ENCODE peak calls at places on chromosome 4, in ten cellular contexts. A, D, W, N, V, R, Y, G, B and K are unnamed samples.

GRCh38 chr4:184461711-184462110 is 12.6 kb downstream of the IRF2 start:
- DNase-seq in W (no peak), B (no peak), G (no peak), R (no peak), A (no peak), D (no peak), N (no peak), V (no peak), Y (no peak), K (no peak)

GRCh38 chr4:26687728-26688127 is 103.8 kb downstream of the TBC1D19 start:
- DNase-seq in V (no peak), Y (peak), W (peak), N (peak), G (peak), R (no peak), B (peak), D (no peak), A (no peak), K (no peak)

GRCh38 chr4:36427696-36428095 is 146.3 kb downstream of the DTHD1 start:
- DNase-seq in A (no peak), R (no peak), Y (no peak), V (no peak), B (no peak), D (no peak), G (no peak), W (no peak), N (no peak), K (no peak)

GRCh38 chr4:75777589-75777988 is 53.2 kb downstream of the USO1 start:
- DNase-seq in A (no peak), N (no peak), G (no peak), W (no peak), D (no peak), Y (no peak), B (no peak), V (no peak), R (no peak), K (no peak)

GRCh38 chr4:14783011-14783877 is 219.0 kb upstream of the CPEB2 start:
- DNase-seq in D (no peak), G (peak), R (no peak), W (peak), V (no peak), A (no peak), B (peak), N (no peak), Y (no peak), K (no peak)

GRCh38 chr4:151922306-151922705 is 161.5 kb upstream of the GATB start:
- DNase-seq in A (no peak), W (peak), G (no peak), N (no peak), R (no peak), Y (peak), V (no peak), B (no peak), D (no peak), K (no peak)

GRCh38 chr4:20395160-20395773 is 143.6 kb downstream of the SLIT2 start:
- DNase-seq in A (no peak), N (no peak), G (no peak), D (no peak), B (no peak), R (peak), W (peak), Y (peak), V (no peak), K (no peak)

GRCh38 chr4:179709961-179710624 is 2267.9 kb upstream of the AGA start:
- DNase-seq in B (no peak), D (no peak), V (no peak), W (no peak), N (no peak), R (no peak), Y (no peak), A (no peak), G (no peak), K (no peak)

GRCh38 chr4:1365271-1366178 is 18.5 kb downstream of the UVSSA start:
- DNase-seq in A (no peak), W (no peak), B (no peak), R (peak), V (no peak), N (no peak), G (no peak), Y (no peak), D (no peak), K (no peak)

GRCh38 chr4:168449740-168450442 is 30.4 kb downstream of the DDX60L start:
- DNase-seq in W (peak), R (no peak), A (peak), B (peak), N (no peak), G (peak), D (no peak), Y (peak), V (peak), K (no peak)

GRCh38 chr4:2281575-2282343 is 19.9 kb upstream of the MXD4 start:
- DNase-seq in G (no peak), A (no peak), W (peak), N (no peak), V (no peak), Y (no peak), B (no peak), R (peak), D (no peak), K (no peak)

GRCh38 chr4:81844717-81845116 is 373.0 kb upstream of the RASGEF1B start:
- DNase-seq in A (peak), G (peak), R (peak), W (peak), D (no peak), Y (peak), N (peak), V (peak), B (peak), K (peak)

GRCh38 chr4:38306482-38307071 is 346.4 kb downstream of the PTTG2 start:
- DNase-seq in R (no peak), D (no peak), A (no peak), Y (no peak), W (no peak), G (no peak), V (no peak), B (no peak), N (no peak), K (no peak)

GRCh38 chr4:62145276-62145675 is 945.1 kb downstream of the ADGRL3 start:
- DNase-seq in A (no peak), B (no peak), Y (no peak), V (no peak), R (no peak), G (no peak), W (peak), D (no peak), N (no peak), K (no peak)

GRCh38 chr4:105453550-105454201 is 20.2 kb downstream of the PPA2 start:
- DNase-seq in R (no peak), Y (no peak), A (no peak), D (no peak), N (no peak), B (no peak), V (no peak), G (no peak), W (no peak), K (no peak)

GRCh38 chr4:159269143-159269542 is 166.3 kb downstream of the RAPGEF2 start:
- DNase-seq in G (no peak), R (no peak), V (no peak), D (no peak), N (no peak), A (no peak), Y (no peak), W (no peak), B (no peak), K (no peak)

GRCh38 chr4:183011213-183011907 is 87.7 kb upstream of the WWC2 start:
- DNase-seq in A (no peak), N (no peak), Y (no peak), B (no peak), V (no peak), W (peak), D (no peak), G (no peak), R (no peak), K (no peak)

GRCh38 chr4:183012862-183013855 is 85.9 kb upstream of the WWC2 start:
- DNase-seq in B (no peak), V (no peak), W (no peak), R (no peak), G (no peak), D (no peak), N (no peak), A (no peak), Y (no peak), K (no peak)

GRCh38 chr4:183008492-183008891 is 90.6 kb upstream of the WWC2 start:
- DNase-seq in A (no peak), G (no peak), D (no peak), V (no peak), Y (no peak), N (no peak), R (no peak), W (no peak), B (no peak), K (no peak)
- TF ChIP-seq CTCF in A (no peak), G (no peak), D (no peak), V (no peak), Y (no peak), N (no peak), R (no peak), W (no peak), B (no peak), K (no peak)

DNA sequence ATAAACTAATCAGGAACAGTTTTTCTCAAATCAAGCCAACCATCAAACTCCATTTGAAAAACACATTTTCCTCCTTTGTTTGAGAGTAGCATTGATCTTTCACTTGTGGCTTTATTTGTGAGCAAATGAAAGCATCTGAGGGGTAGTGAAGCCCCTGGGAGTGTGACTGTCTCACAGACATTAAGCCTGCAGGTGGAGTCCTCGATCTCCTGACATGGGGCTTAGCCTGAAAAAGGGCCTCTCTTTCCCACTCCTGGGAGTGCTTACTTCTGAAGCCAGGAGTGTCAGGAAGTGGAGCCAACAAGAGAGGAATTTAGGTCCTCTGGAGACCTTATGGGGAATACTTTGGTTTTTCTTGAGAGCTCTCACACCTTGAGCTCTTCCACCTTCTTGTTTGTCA is 158.2 kb upstream of the SFRP2 start:
- DNase-seq in A (no peak), B (no peak), R (no peak), V (no peak), D (no peak), G (no peak), N (no peak), Y (no peak), W (no peak), K (no peak)
- TF ChIP-seq CTCF in A (no peak), B (no peak), R (no peak), V (no peak), D (no peak), G (no peak), N (no peak), Y (no peak), W (no peak), K (no peak)

DNA sequence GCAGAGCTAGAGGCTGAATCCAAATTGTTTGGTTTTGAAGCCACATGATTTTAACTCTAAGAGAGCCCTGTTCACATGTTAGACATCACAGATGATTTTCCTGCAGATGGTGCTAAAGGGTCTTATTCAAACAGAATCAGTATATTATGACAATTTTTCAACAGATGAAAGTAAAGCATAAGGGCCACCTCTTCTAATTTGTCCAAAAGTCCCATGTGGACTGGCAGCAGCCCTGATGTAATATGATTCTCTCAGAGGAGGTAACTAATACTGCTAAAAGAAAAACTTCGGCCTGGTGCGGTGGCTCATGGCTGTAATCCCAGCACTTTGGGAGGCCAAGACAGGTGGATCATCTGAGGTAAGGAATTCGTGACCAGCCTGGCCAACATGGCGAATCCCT is 26.0 kb upstream of the SETD7 start:
- DNase-seq in R (no peak), Y (no peak), G (no peak), N (no peak), W (peak), V (no peak), A (no peak), B (no peak), D (no peak), K (no peak)
- TF ChIP-seq CTCF in R (no peak), Y (peak), G (peak), N (peak), W (peak), V (no peak), A (no peak), B (no peak), D (no peak), K (no peak)

GRCh38 chr4:10694826-10695209 is 10.2 kb upstream of the CLNK start:
- DNase-seq in W (no peak), G (no peak), D (no peak), Y (no peak), A (no peak), B (no peak), N (no peak), R (no peak), V (no peak), K (no peak)

GRCh38 chr4:10696253-10696652 is 11.7 kb upstream of the CLNK start:
- DNase-seq in D (no peak), N (no peak), W (no peak), V (no peak), B (no peak), G (no peak), A (no peak), Y (no peak), R (no peak), K (no peak)

GRCh38 chr4:10691651-10692050 is 7.1 kb upstream of the CLNK start:
- DNase-seq in V (no peak), N (no peak), D (no peak), Y (no peak), A (no peak), B (no peak), R (no peak), W (no peak), G (no peak), K (no peak)

GRCh38 chr4:10697071-10697470 is 12.5 kb upstream of the CLNK start:
- DNase-seq in Y (no peak), A (no peak), N (no peak), G (no peak), D (no peak), W (no peak), R (no peak), B (no peak), V (no peak), K (no peak)

GRCh38 chr4:10694151-10694825 is 9.7 kb upstream of the CLNK start:
- DNase-seq in V (no peak), D (no peak), W (no peak), B (no peak), A (no peak), Y (no peak), R (no peak), G (no peak), N (no peak), K (no peak)
- TF ChIP-seq CTCF in V (no peak), D (no peak), W (no peak), B (no peak), A (no peak), Y (no peak), R (no peak), G (no peak), N (no peak), K (no peak)